ENCODE peak calls at places on chromosomes 11 and 22, in five cellular contexts. R is K562, U is GM12891, W is H1, E is GM12878. I is an unnamed sample.

GRCh38 chr11:93528757-93529639 is 14.2 kb downstream of the SMCO4 start:
- DNase-seq in R (no peak), U (no peak), W (no peak), E (no peak), I (no peak)

GRCh38 chr11:28535677-28536076 is 427.5 kb downstream of the METTL15 start:
- DNase-seq in R (no peak), U (no peak), W (no peak), E (no peak), I (no peak)

GRCh38 chr22:24706732-24707476 is 67.6 kb downstream of the PIWIL3 start:
- DNase-seq in R (no peak), U (no peak), W (peak), E (no peak), I (no peak)

GRCh38 chr11:84686726-84687125 is 940.4 kb downstream of the DLG2 start:
- DNase-seq in R (no peak), U (no peak), W (no peak), E (no peak), I (no peak)

GRCh38 chr22:36855478-36855877 is 5.3 kb upstream of the NCF4 start:
- DNase-seq in R (no peak), U (no peak), W (no peak), E (no peak), I (no peak)

GRCh38 chr11:110527146-110527545 is 97.4 kb downstream of the FDX1 start:
- DNase-seq in R (no peak), U (no peak), W (no peak), E (no peak), I (no peak)

GRCh38 chr11:120013325-120014250 is 124.3 kb downstream of the TRIM29 start:
- DNase-seq in R (peak), U (peak), W (peak), E (no peak), I (peak)

GRCh38 chr11:114187173-114187572 is 109.0 kb upstream of the NNMT start:
- DNase-seq in R (no peak), U (no peak), W (no peak), E (no peak), I (no peak)

GRCh38 chr11:64652586-64653387 is 61.8 kb downstream of the SLC22A12 start:
- DNase-seq in R (peak), U (peak), W (peak), E (no peak), I (peak)

DNA sequence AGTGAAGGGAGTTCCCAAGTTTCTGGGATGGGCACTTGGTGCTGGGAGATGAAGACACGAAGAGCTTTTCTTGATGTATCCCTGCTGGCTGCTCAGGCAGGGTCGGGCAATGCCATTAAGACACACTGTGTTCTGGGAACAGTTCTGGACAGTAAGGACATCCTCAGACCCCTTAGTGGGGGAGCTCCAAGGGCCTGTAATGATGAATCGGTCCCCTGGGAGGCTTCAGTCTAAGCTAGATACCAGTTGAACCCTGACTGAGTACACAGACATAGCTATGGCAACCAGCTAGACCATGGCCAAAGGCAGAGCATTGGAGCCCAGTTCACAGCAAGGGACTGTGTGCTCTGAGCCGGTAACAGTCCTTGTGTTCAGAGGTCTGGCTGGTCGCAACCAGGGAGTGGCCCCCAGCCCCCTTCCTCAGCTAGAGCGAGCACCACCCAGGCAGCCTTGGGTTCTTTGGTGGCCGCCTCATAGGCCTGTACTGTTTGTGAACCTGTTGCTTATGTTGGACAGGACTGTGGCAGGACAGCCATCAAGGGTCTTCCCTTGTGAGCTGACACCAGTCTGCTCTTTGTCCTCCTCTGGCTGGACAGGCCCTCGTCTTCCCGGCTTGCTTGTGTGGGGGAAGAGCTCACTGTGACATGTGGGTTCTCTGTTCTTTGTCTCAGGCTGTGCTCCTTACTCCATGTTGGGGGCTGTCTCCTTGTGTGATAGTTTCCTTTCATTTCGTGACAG is 25.0 kb downstream of the MED15 start:
- DNase-seq in R (no peak), U (no peak), W (no peak), E (no peak), I (no peak)
- TF ChIP-seq TAF1 in R (no peak), U (no peak), W (no peak), E (no peak), I (no peak)

DNA sequence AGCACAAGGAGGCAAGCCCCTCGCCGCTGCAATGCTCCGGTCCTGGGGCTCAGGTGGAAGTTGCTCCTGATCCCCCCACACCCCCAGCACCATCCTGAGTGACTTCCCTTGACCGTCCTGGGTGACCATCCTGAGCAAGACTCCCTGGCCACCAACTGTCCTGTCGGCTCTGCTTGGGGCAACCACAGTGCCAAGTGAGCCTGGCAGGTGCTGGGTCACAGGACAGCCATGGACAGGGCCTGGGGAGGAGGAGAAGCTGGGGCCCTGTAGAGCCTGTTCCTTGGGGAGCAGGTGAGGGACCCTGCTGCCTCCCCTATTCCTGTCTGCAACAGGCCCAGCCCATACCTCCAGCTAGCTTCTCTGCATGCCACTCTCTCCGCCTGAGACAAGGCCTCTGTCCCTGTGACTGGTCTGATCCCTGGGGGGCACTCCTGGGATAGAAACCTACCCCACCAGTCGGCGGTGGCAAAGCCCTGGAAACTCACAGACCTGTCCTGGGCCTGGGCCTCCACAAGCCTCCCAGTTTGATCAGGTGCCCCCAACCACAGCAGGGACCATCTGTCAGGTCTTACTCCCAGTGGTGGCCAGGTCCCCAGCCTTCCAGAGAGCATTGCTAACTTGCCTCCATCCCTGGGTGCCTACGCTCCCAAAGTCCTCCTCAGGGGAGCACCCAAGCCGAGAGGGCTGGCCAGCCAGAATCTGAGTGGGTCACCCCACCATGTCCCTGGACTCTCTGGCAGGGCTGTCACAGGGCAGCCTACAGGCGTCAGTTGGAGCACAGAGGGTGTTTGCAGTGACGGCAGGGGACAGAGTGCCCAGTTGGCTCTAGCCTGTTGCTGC is 68.7 kb upstream of the WNT7B start:
- DNase-seq in R (no peak), U (no peak), W (no peak), E (no peak), I (no peak)
- TF ChIP-seq POLR2A in R (no peak), U (no peak), W (no peak), E (no peak), I (no peak)

GRCh38 chr11:761526-762108 is 14.4 kb downstream of the TALDO1 start:
- DNase-seq in R (no peak), U (no peak), W (no peak), E (no peak), I (no peak)
- TF ChIP-seq POLR2AphosphoS5 in R (no peak), U (no peak), W (no peak), E (no peak), I (peak)

GRCh38 chr11:102464859-102465500 is 12.4 kb upstream of the TMEM123 start:
- DNase-seq in R (no peak), U (no peak), W (no peak), E (no peak), I (no peak)
- TF ChIP-seq TAF1 in R (no peak), U (no peak), W (no peak), E (no peak), I (no peak)

GRCh38 chr22:45309422-45310227 is at the start of gene FAM118A:
- DNase-seq in R (peak), U (peak), W (peak), E (peak), I (peak)
- TF ChIP-seq POLR2A in R (peak), U (peak), W (peak), E (peak), I (peak)

I was measured in GM12892.